ENCODE peak calls at places on chromosomes 13 and 19, in nine cellular contexts. One of them, this sample, is unnamed.

GRCh38 chr13:44051923-44052322 is 172.2 kb downstream of the LACC1 start:
- DNase-seq in activated naive CD4-positive, alpha-beta T cell treated with anti-CD3 and anti-CD28 coated beads, Interleukin-2, amount 10 ng/mL, durations not matched to agents 7 days and 5 days: no peak
- DNase-seq in GM20000: no peak
- DNase-seq in ACHN: no peak
- DNase-seq in WERI-Rb-1: no peak
- DNase-seq in T-helper 17 cell: no peak
- DNase-seq in dermis microvascular lymphatic vessel endothelial cell: peak
- DNase-seq in AG09319: no peak
- DNase-seq in HCEC 1CT: no peak
- DNase-seq in this sample: no peak

GRCh38 chr13:51704399-51705306 is 99.3 kb downstream of the DHRS12 start:
- DNase-seq in WERI-Rb-1: no peak
- DNase-seq in GM20000: peak
- DNase-seq in dermis microvascular lymphatic vessel endothelial cell: no peak
- DNase-seq in T-helper 17 cell: no peak
- DNase-seq in ACHN: no peak
- DNase-seq in HCEC 1CT: no peak
- DNase-seq in AG09319: no peak
- DNase-seq in activated naive CD4-positive, alpha-beta T cell treated with anti-CD3 and anti-CD28 coated beads, Interleukin-2, amount 10 ng/mL, durations not matched to agents 7 days and 5 days: no peak
- DNase-seq in this sample: no peak

GRCh38 chr19:4506449-4507149 is 11.7 kb downstream of the PLIN4 start:
- DNase-seq in T-helper 17 cell: no peak
- DNase-seq in AG09319: no peak
- DNase-seq in ACHN: peak
- DNase-seq in HCEC 1CT: peak
- DNase-seq in dermis microvascular lymphatic vessel endothelial cell: peak
- DNase-seq in activated naive CD4-positive, alpha-beta T cell treated with anti-CD3 and anti-CD28 coated beads, Interleukin-2, amount 10 ng/mL, durations not matched to agents 7 days and 5 days: no peak
- DNase-seq in WERI-Rb-1: no peak
- DNase-seq in GM20000: no peak
- DNase-seq in this sample: no peak

GRCh38 chr13:110480161-110480560 is 81.4 kb downstream of the RAB20 start:
- DNase-seq in AG09319: no peak
- DNase-seq in HCEC 1CT: no peak
- DNase-seq in ACHN: no peak
- DNase-seq in GM20000: no peak
- DNase-seq in activated naive CD4-positive, alpha-beta T cell treated with anti-CD3 and anti-CD28 coated beads, Interleukin-2, amount 10 ng/mL, durations not matched to agents 7 days and 5 days: no peak
- DNase-seq in T-helper 17 cell: no peak
- DNase-seq in dermis microvascular lymphatic vessel endothelial cell: no peak
- DNase-seq in WERI-Rb-1: no peak
- DNase-seq in this sample: no peak

GRCh38 chr19:29320611-29321010 is 107.7 kb upstream of the UQCRFS1 start:
- DNase-seq in WERI-Rb-1: no peak
- DNase-seq in T-helper 17 cell: no peak
- DNase-seq in ACHN: no peak
- DNase-seq in activated naive CD4-positive, alpha-beta T cell treated with anti-CD3 and anti-CD28 coated beads, Interleukin-2, amount 10 ng/mL, durations not matched to agents 7 days and 5 days: no peak
- DNase-seq in GM20000: no peak
- DNase-seq in dermis microvascular lymphatic vessel endothelial cell: no peak
- DNase-seq in AG09319: no peak
- DNase-seq in HCEC 1CT: no peak
- DNase-seq in this sample: no peak

GRCh38 chr19:13428352-13428751 is 77.9 kb downstream of the CACNA1A start:
- DNase-seq in activated naive CD4-positive, alpha-beta T cell treated with anti-CD3 and anti-CD28 coated beads, Interleukin-2, amount 10 ng/mL, durations not matched to agents 7 days and 5 days: peak
- DNase-seq in AG09319: no peak
- DNase-seq in HCEC 1CT: peak
- DNase-seq in GM20000: no peak
- DNase-seq in ACHN: peak
- DNase-seq in dermis microvascular lymphatic vessel endothelial cell: peak
- DNase-seq in WERI-Rb-1: no peak
- DNase-seq in T-helper 17 cell: no peak
- DNase-seq in this sample: no peak

GRCh38 chr19:33731886-33732285 is 64.8 kb upstream of the KCTD15 start:
- DNase-seq in WERI-Rb-1: peak
- DNase-seq in GM20000: no peak
- DNase-seq in AG09319: no peak
- DNase-seq in ACHN: no peak
- DNase-seq in activated naive CD4-positive, alpha-beta T cell treated with anti-CD3 and anti-CD28 coated beads, Interleukin-2, amount 10 ng/mL, durations not matched to agents 7 days and 5 days: no peak
- DNase-seq in HCEC 1CT: no peak
- DNase-seq in T-helper 17 cell: no peak
- DNase-seq in dermis microvascular lymphatic vessel endothelial cell: no peak
- DNase-seq in this sample: no peak

GRCh38 chr13:32246468-32246867 is 68.7 kb downstream of the ZAR1L start:
- DNase-seq in GM20000: peak
- DNase-seq in AG09319: peak
- DNase-seq in WERI-Rb-1: peak
- DNase-seq in dermis microvascular lymphatic vessel endothelial cell: peak
- DNase-seq in HCEC 1CT: peak
- DNase-seq in ACHN: peak
- DNase-seq in T-helper 17 cell: no peak
- DNase-seq in activated naive CD4-positive, alpha-beta T cell treated with anti-CD3 and anti-CD28 coated beads, Interleukin-2, amount 10 ng/mL, durations not matched to agents 7 days and 5 days: peak
- DNase-seq in this sample: no peak

GRCh38 chr19:547836-548720 is 4.2 kb downstream of the GZMM start:
- DNase-seq in HCEC 1CT: no peak
- DNase-seq in ACHN: no peak
- DNase-seq in WERI-Rb-1: no peak
- DNase-seq in GM20000: peak
- DNase-seq in T-helper 17 cell: no peak
- DNase-seq in activated naive CD4-positive, alpha-beta T cell treated with anti-CD3 and anti-CD28 coated beads, Interleukin-2, amount 10 ng/mL, durations not matched to agents 7 days and 5 days: no peak
- DNase-seq in dermis microvascular lymphatic vessel endothelial cell: no peak
- DNase-seq in AG09319: no peak
- DNase-seq in this sample: no peak

GRCh38 chr19:28456708-28457320 is 756.1 kb downstream of the UQCRFS1 start:
- DNase-seq in ACHN: no peak
- DNase-seq in dermis microvascular lymphatic vessel endothelial cell: no peak
- DNase-seq in WERI-Rb-1: no peak
- DNase-seq in AG09319: no peak
- DNase-seq in T-helper 17 cell: no peak
- DNase-seq in HCEC 1CT: no peak
- DNase-seq in GM20000: no peak
- DNase-seq in activated naive CD4-positive, alpha-beta T cell treated with anti-CD3 and anti-CD28 coated beads, Interleukin-2, amount 10 ng/mL, durations not matched to agents 7 days and 5 days: no peak
- DNase-seq in this sample: no peak

This sample was measured in BJ.